ENCODE peak calls at places on chromosome 2, in four cellular contexts. I is progenitor cell of endocrine pancreas; R is ELF-1; C is stimulated activated CD8-positive, alpha-beta memory T cell treated with anti-CD3 and anti-CD28 coated beads, Interleukin-7, amount 100 ng/mL, for 48 hours. D is an unnamed sample.

GRCh38 chr2:169727065-169727464 is 6.6 kb upstream of the KLHL23 start:
- DNase-seq in I (no peak), R (peak), C (no peak), D (no peak)

GRCh38 chr2:143469323-143469722 is 340.1 kb downstream of the ARHGAP15 start:
- DNase-seq in I (no peak), R (no peak), C (no peak), D (no peak)

GRCh38 chr2:7102831-7103230 is 185.6 kb downstream of the RNF144A start:
- DNase-seq in I (no peak), R (no peak), C (no peak), D (no peak)

GRCh38 chr2:128263902-128264331 is 54.8 kb downstream of the HS6ST1 start:
- DNase-seq in I (no peak), R (no peak), C (no peak), D (no peak)

GRCh38 chr2:106030287-106031268 is 163.5 kb downstream of the UXS1 start:
- DNase-seq in I (no peak), R (peak), C (peak), D (peak)

GRCh38 chr2:100256416-100256815 is 65.9 kb downstream of the LONRF2 start:
- DNase-seq in I (no peak), R (no peak), C (no peak), D (no peak)

GRCh38 chr2:75007819-75008218 is 49.4 kb downstream of the POLE4 start:
- DNase-seq in I (no peak), R (no peak), C (no peak), D (no peak)

GRCh38 chr2:65724752-65725151 is 292.4 kb upstream of the SPRED2 start:
- DNase-seq in I (no peak), R (no peak), C (no peak), D (no peak)

GRCh38 chr2:119724656-119725485 is 34.9 kb upstream of the PTPN4 start:
- DNase-seq in I (no peak), R (no peak), C (no peak), D (no peak)

D was measured in astrocyte.